ENCODE peak calls at places on chromosomes 1 and 21, in eight cellular contexts. One of them, this sample, is unnamed.

GRCh38 chr1:44713321-44713781 is 17.6 kb downstream of the RNU5D-1 start:
- DNase-seq in GM23248: no peak
- DNase-seq in activated naive CD8-positive, alpha-beta T cell treated with anti-CD3 and anti-CD28 coated beads, Interleukin-2, amount 50 U/mL, for 24 hours: no peak
- DNase-seq in effector memory CD8-positive, alpha-beta T cell: no peak
- DNase-seq in COR-L47: no peak
- DNase-seq in EL: no peak
- DNase-seq in midbrain: no peak
- DNase-seq in activated CD4-positive, alpha-beta T cell treated with anti-CD3 and anti-CD28 coated beads, Interleukin-2, amount 50 U/mL, for 48 hours: no peak
- DNase-seq in this sample: no peak

GRCh38 chr1:155037043-155037442 is 3.4 kb downstream of the DCST1 start:
- DNase-seq in midbrain: no peak
- DNase-seq in activated CD4-positive, alpha-beta T cell treated with anti-CD3 and anti-CD28 coated beads, Interleukin-2, amount 50 U/mL, for 48 hours: no peak
- DNase-seq in effector memory CD8-positive, alpha-beta T cell: no peak
- DNase-seq in activated naive CD8-positive, alpha-beta T cell treated with anti-CD3 and anti-CD28 coated beads, Interleukin-2, amount 50 U/mL, for 24 hours: no peak
- DNase-seq in GM23248: no peak
- DNase-seq in EL: no peak
- DNase-seq in COR-L47: no peak
- DNase-seq in this sample: no peak

GRCh38 chr1:200771625-200772555 is 33.2 kb downstream of the CAMSAP2 start:
- DNase-seq in COR-L47: no peak
- DNase-seq in activated CD4-positive, alpha-beta T cell treated with anti-CD3 and anti-CD28 coated beads, Interleukin-2, amount 50 U/mL, for 48 hours: no peak
- DNase-seq in EL: no peak
- DNase-seq in effector memory CD8-positive, alpha-beta T cell: no peak
- DNase-seq in activated naive CD8-positive, alpha-beta T cell treated with anti-CD3 and anti-CD28 coated beads, Interleukin-2, amount 50 U/mL, for 24 hours: no peak
- DNase-seq in midbrain: no peak
- DNase-seq in GM23248: no peak
- DNase-seq in this sample: no peak

GRCh38 chr21:33241846-33242245 is 12.1 kb downstream of the IFNAR2 start:
- DNase-seq in activated naive CD8-positive, alpha-beta T cell treated with anti-CD3 and anti-CD28 coated beads, Interleukin-2, amount 50 U/mL, for 24 hours: no peak
- DNase-seq in GM23248: no peak
- DNase-seq in effector memory CD8-positive, alpha-beta T cell: no peak
- DNase-seq in COR-L47: no peak
- DNase-seq in activated CD4-positive, alpha-beta T cell treated with anti-CD3 and anti-CD28 coated beads, Interleukin-2, amount 50 U/mL, for 48 hours: no peak
- DNase-seq in midbrain: no peak
- DNase-seq in EL: no peak
- DNase-seq in this sample: no peak

GRCh38 chr1:116518400-116518799 is 52.4 kb downstream of the CD58 start:
- DNase-seq in effector memory CD8-positive, alpha-beta T cell: no peak
- DNase-seq in EL: no peak
- DNase-seq in GM23248: no peak
- DNase-seq in activated naive CD8-positive, alpha-beta T cell treated with anti-CD3 and anti-CD28 coated beads, Interleukin-2, amount 50 U/mL, for 24 hours: no peak
- DNase-seq in midbrain: no peak
- DNase-seq in COR-L47: no peak
- DNase-seq in activated CD4-positive, alpha-beta T cell treated with anti-CD3 and anti-CD28 coated beads, Interleukin-2, amount 50 U/mL, for 48 hours: no peak
- DNase-seq in this sample: no peak

GRCh38 chr1:182301467-182302198 is 90.0 kb downstream of the GLUL start:
- DNase-seq in EL: no peak
- DNase-seq in GM23248: peak
- DNase-seq in midbrain: peak
- DNase-seq in activated CD4-positive, alpha-beta T cell treated with anti-CD3 and anti-CD28 coated beads, Interleukin-2, amount 50 U/mL, for 48 hours: peak
- DNase-seq in effector memory CD8-positive, alpha-beta T cell: no peak
- DNase-seq in activated naive CD8-positive, alpha-beta T cell treated with anti-CD3 and anti-CD28 coated beads, Interleukin-2, amount 50 U/mL, for 24 hours: peak
- DNase-seq in COR-L47: no peak
- DNase-seq in this sample: peak

GRCh38 chr1:84348240-84348555 is 46.7 kb downstream of the SAMD13 start:
- DNase-seq in midbrain: no peak
- DNase-seq in activated naive CD8-positive, alpha-beta T cell treated with anti-CD3 and anti-CD28 coated beads, Interleukin-2, amount 50 U/mL, for 24 hours: no peak
- DNase-seq in effector memory CD8-positive, alpha-beta T cell: no peak
- DNase-seq in EL: no peak
- DNase-seq in activated CD4-positive, alpha-beta T cell treated with anti-CD3 and anti-CD28 coated beads, Interleukin-2, amount 50 U/mL, for 48 hours: no peak
- DNase-seq in COR-L47: no peak
- DNase-seq in GM23248: peak
- DNase-seq in this sample: no peak

GRCh38 chr1:152410599-152410998 is 3.5 kb downstream of the CRNN start:
- DNase-seq in activated naive CD8-positive, alpha-beta T cell treated with anti-CD3 and anti-CD28 coated beads, Interleukin-2, amount 50 U/mL, for 24 hours: no peak
- DNase-seq in midbrain: no peak
- DNase-seq in COR-L47: no peak
- DNase-seq in EL: peak
- DNase-seq in GM23248: peak
- DNase-seq in activated CD4-positive, alpha-beta T cell treated with anti-CD3 and anti-CD28 coated beads, Interleukin-2, amount 50 U/mL, for 48 hours: no peak
- DNase-seq in effector memory CD8-positive, alpha-beta T cell: no peak
- DNase-seq in this sample: peak

GRCh38 chr1:53122847-53123461 is 19.5 kb downstream of the SLC1A7 start:
- DNase-seq in effector memory CD8-positive, alpha-beta T cell: no peak
- DNase-seq in EL: no peak
- DNase-seq in COR-L47: no peak
- DNase-seq in GM23248: peak
- DNase-seq in activated CD4-positive, alpha-beta T cell treated with anti-CD3 and anti-CD28 coated beads, Interleukin-2, amount 50 U/mL, for 48 hours: no peak
- DNase-seq in activated naive CD8-positive, alpha-beta T cell treated with anti-CD3 and anti-CD28 coated beads, Interleukin-2, amount 50 U/mL, for 24 hours: no peak
- DNase-seq in midbrain: no peak
- DNase-seq in this sample: no peak

GRCh38 chr1:157932082-157932481 is 61.4 kb upstream of the KIRREL1 start:
- DNase-seq in activated CD4-positive, alpha-beta T cell treated with anti-CD3 and anti-CD28 coated beads, Interleukin-2, amount 50 U/mL, for 48 hours: no peak
- DNase-seq in EL: peak
- DNase-seq in COR-L47: no peak
- DNase-seq in GM23248: peak
- DNase-seq in midbrain: no peak
- DNase-seq in activated naive CD8-positive, alpha-beta T cell treated with anti-CD3 and anti-CD28 coated beads, Interleukin-2, amount 50 U/mL, for 24 hours: no peak
- DNase-seq in effector memory CD8-positive, alpha-beta T cell: no peak
- DNase-seq in this sample: peak

GRCh38 chr1:74733616-74734484 is 898 bp downstream of the TYW3 start:
- DNase-seq in activated naive CD8-positive, alpha-beta T cell treated with anti-CD3 and anti-CD28 coated beads, Interleukin-2, amount 50 U/mL, for 24 hours: peak
- DNase-seq in COR-L47: peak
- DNase-seq in activated CD4-positive, alpha-beta T cell treated with anti-CD3 and anti-CD28 coated beads, Interleukin-2, amount 50 U/mL, for 48 hours: peak
- DNase-seq in midbrain: peak
- DNase-seq in GM23248: peak
- DNase-seq in effector memory CD8-positive, alpha-beta T cell: peak
- DNase-seq in EL: peak
- DNase-seq in this sample: peak

GRCh38 chr1:178518894-178519293 is 6.0 kb downstream of the TEX35 start:
- DNase-seq in effector memory CD8-positive, alpha-beta T cell: no peak
- DNase-seq in activated CD4-positive, alpha-beta T cell treated with anti-CD3 and anti-CD28 coated beads, Interleukin-2, amount 50 U/mL, for 48 hours: no peak
- DNase-seq in activated naive CD8-positive, alpha-beta T cell treated with anti-CD3 and anti-CD28 coated beads, Interleukin-2, amount 50 U/mL, for 24 hours: no peak
- DNase-seq in midbrain: no peak
- DNase-seq in COR-L47: peak
- DNase-seq in EL: no peak
- DNase-seq in GM23248: no peak
- DNase-seq in this sample: no peak

GRCh38 chr1:26493905-26494304 is 21.7 kb downstream of the HMGN2 start:
- DNase-seq in COR-L47: no peak
- DNase-seq in GM23248: no peak
- DNase-seq in activated naive CD8-positive, alpha-beta T cell treated with anti-CD3 and anti-CD28 coated beads, Interleukin-2, amount 50 U/mL, for 24 hours: no peak
- DNase-seq in midbrain: no peak
- DNase-seq in activated CD4-positive, alpha-beta T cell treated with anti-CD3 and anti-CD28 coated beads, Interleukin-2, amount 50 U/mL, for 48 hours: no peak
- DNase-seq in EL: no peak
- DNase-seq in effector memory CD8-positive, alpha-beta T cell: no peak
- DNase-seq in this sample: no peak

GRCh38 chr1:91307784-91308409 is 96.7 kb downstream of the HFM1 start:
- DNase-seq in GM23248: no peak
- DNase-seq in effector memory CD8-positive, alpha-beta T cell: no peak
- DNase-seq in EL: no peak
- DNase-seq in activated CD4-positive, alpha-beta T cell treated with anti-CD3 and anti-CD28 coated beads, Interleukin-2, amount 50 U/mL, for 48 hours: no peak
- DNase-seq in activated naive CD8-positive, alpha-beta T cell treated with anti-CD3 and anti-CD28 coated beads, Interleukin-2, amount 50 U/mL, for 24 hours: no peak
- DNase-seq in midbrain: no peak
- DNase-seq in COR-L47: no peak
- DNase-seq in this sample: no peak

GRCh38 chr1:119006406-119007279 is 18.5 kb upstream of the TBX15 start:
- DNase-seq in activated naive CD8-positive, alpha-beta T cell treated with anti-CD3 and anti-CD28 coated beads, Interleukin-2, amount 50 U/mL, for 24 hours: no peak
- DNase-seq in midbrain: no peak
- DNase-seq in COR-L47: no peak
- DNase-seq in effector memory CD8-positive, alpha-beta T cell: no peak
- DNase-seq in EL: no peak
- DNase-seq in GM23248: no peak
- DNase-seq in activated CD4-positive, alpha-beta T cell treated with anti-CD3 and anti-CD28 coated beads, Interleukin-2, amount 50 U/mL, for 48 hours: no peak
- DNase-seq in this sample: no peak

GRCh38 chr1:224922404-224923164 is 6.9 kb upstream of the DNAH14 start:
- DNase-seq in effector memory CD8-positive, alpha-beta T cell: no peak
- DNase-seq in activated naive CD8-positive, alpha-beta T cell treated with anti-CD3 and anti-CD28 coated beads, Interleukin-2, amount 50 U/mL, for 24 hours: no peak
- DNase-seq in midbrain: peak
- DNase-seq in activated CD4-positive, alpha-beta T cell treated with anti-CD3 and anti-CD28 coated beads, Interleukin-2, amount 50 U/mL, for 48 hours: no peak
- DNase-seq in COR-L47: peak
- DNase-seq in EL: peak
- DNase-seq in GM23248: peak
- DNase-seq in this sample: peak

GRCh38 chr1:58722967-58723366 is 23.1 kb upstream of the MYSM1 start:
- DNase-seq in COR-L47: no peak
- DNase-seq in EL: peak
- DNase-seq in activated naive CD8-positive, alpha-beta T cell treated with anti-CD3 and anti-CD28 coated beads, Interleukin-2, amount 50 U/mL, for 24 hours: no peak
- DNase-seq in activated CD4-positive, alpha-beta T cell treated with anti-CD3 and anti-CD28 coated beads, Interleukin-2, amount 50 U/mL, for 48 hours: no peak
- DNase-seq in effector memory CD8-positive, alpha-beta T cell: no peak
- DNase-seq in GM23248: peak
- DNase-seq in midbrain: no peak
- DNase-seq in this sample: no peak

GRCh38 chr1:153774036-153774435 is 1.2 kb upstream of the SLC27A3 start:
- DNase-seq in EL: no peak
- DNase-seq in GM23248: peak
- DNase-seq in activated naive CD8-positive, alpha-beta T cell treated with anti-CD3 and anti-CD28 coated beads, Interleukin-2, amount 50 U/mL, for 24 hours: no peak
- DNase-seq in activated CD4-positive, alpha-beta T cell treated with anti-CD3 and anti-CD28 coated beads, Interleukin-2, amount 50 U/mL, for 48 hours: no peak
- DNase-seq in effector memory CD8-positive, alpha-beta T cell: no peak
- DNase-seq in midbrain: no peak
- DNase-seq in COR-L47: no peak
- DNase-seq in this sample: no peak

GRCh38 chr1:973459-974292 is 7.4 kb downstream of the PLEKHN1 start:
- DNase-seq in activated CD4-positive, alpha-beta T cell treated with anti-CD3 and anti-CD28 coated beads, Interleukin-2, amount 50 U/mL, for 48 hours: no peak
- DNase-seq in midbrain: no peak
- DNase-seq in GM23248: no peak
- DNase-seq in EL: no peak
- DNase-seq in COR-L47: no peak
- DNase-seq in effector memory CD8-positive, alpha-beta T cell: no peak
- DNase-seq in activated naive CD8-positive, alpha-beta T cell treated with anti-CD3 and anti-CD28 coated beads, Interleukin-2, amount 50 U/mL, for 24 hours: no peak
- DNase-seq in this sample: no peak

GRCh38 chr21:41883582-41883981 is 4.4 kb upstream of the PRDM15 start:
- DNase-seq in effector memory CD8-positive, alpha-beta T cell: no peak
- DNase-seq in midbrain: no peak
- DNase-seq in EL: no peak
- DNase-seq in activated naive CD8-positive, alpha-beta T cell treated with anti-CD3 and anti-CD28 coated beads, Interleukin-2, amount 50 U/mL, for 24 hours: no peak
- DNase-seq in COR-L47: no peak
- DNase-seq in GM23248: peak
- DNase-seq in activated CD4-positive, alpha-beta T cell treated with anti-CD3 and anti-CD28 coated beads, Interleukin-2, amount 50 U/mL, for 48 hours: no peak
- DNase-seq in this sample: no peak

GRCh38 chr1:32939655-32940371 is 24.8 kb downstream of the RNF19B start:
- DNase-seq in midbrain: peak
- DNase-seq in activated naive CD8-positive, alpha-beta T cell treated with anti-CD3 and anti-CD28 coated beads, Interleukin-2, amount 50 U/mL, for 24 hours: no peak
- DNase-seq in effector memory CD8-positive, alpha-beta T cell: no peak
- DNase-seq in EL: peak
- DNase-seq in COR-L47: no peak
- DNase-seq in GM23248: peak
- DNase-seq in activated CD4-positive, alpha-beta T cell treated with anti-CD3 and anti-CD28 coated beads, Interleukin-2, amount 50 U/mL, for 48 hours: peak
- DNase-seq in this sample: peak

GRCh38 chr1:198168180-198168579 is 11.4 kb downstream of the NEK7 start:
- DNase-seq in effector memory CD8-positive, alpha-beta T cell: no peak
- DNase-seq in COR-L47: no peak
- DNase-seq in midbrain: no peak
- DNase-seq in activated CD4-positive, alpha-beta T cell treated with anti-CD3 and anti-CD28 coated beads, Interleukin-2, amount 50 U/mL, for 48 hours: no peak
- DNase-seq in EL: peak
- DNase-seq in GM23248: peak
- DNase-seq in activated naive CD8-positive, alpha-beta T cell treated with anti-CD3 and anti-CD28 coated beads, Interleukin-2, amount 50 U/mL, for 24 hours: no peak
- DNase-seq in this sample: peak

GRCh38 chr1:198125995-198126758 is 30.6 kb upstream of the NEK7 start:
- DNase-seq in effector memory CD8-positive, alpha-beta T cell: no peak
- DNase-seq in GM23248: peak
- DNase-seq in COR-L47: no peak
- DNase-seq in activated naive CD8-positive, alpha-beta T cell treated with anti-CD3 and anti-CD28 coated beads, Interleukin-2, amount 50 U/mL, for 24 hours: no peak
- DNase-seq in midbrain: no peak
- DNase-seq in activated CD4-positive, alpha-beta T cell treated with anti-CD3 and anti-CD28 coated beads, Interleukin-2, amount 50 U/mL, for 48 hours: no peak
- DNase-seq in EL: peak
- DNase-seq in this sample: peak

GRCh38 chr1:234276389-234276788 is 96.9 kb upstream of the COA6 start:
- DNase-seq in activated naive CD8-positive, alpha-beta T cell treated with anti-CD3 and anti-CD28 coated beads, Interleukin-2, amount 50 U/mL, for 24 hours: no peak
- DNase-seq in COR-L47: peak
- DNase-seq in EL: no peak
- DNase-seq in activated CD4-positive, alpha-beta T cell treated with anti-CD3 and anti-CD28 coated beads, Interleukin-2, amount 50 U/mL, for 48 hours: no peak
- DNase-seq in midbrain: no peak
- DNase-seq in effector memory CD8-positive, alpha-beta T cell: no peak
- DNase-seq in GM23248: no peak
- DNase-seq in this sample: no peak

GRCh38 chr1:2238361-2239055 is 10.4 kb downstream of the SKI start:
- DNase-seq in activated naive CD8-positive, alpha-beta T cell treated with anti-CD3 and anti-CD28 coated beads, Interleukin-2, amount 50 U/mL, for 24 hours: no peak
- DNase-seq in GM23248: no peak
- DNase-seq in EL: no peak
- DNase-seq in effector memory CD8-positive, alpha-beta T cell: no peak
- DNase-seq in COR-L47: no peak
- DNase-seq in midbrain: no peak
- DNase-seq in activated CD4-positive, alpha-beta T cell treated with anti-CD3 and anti-CD28 coated beads, Interleukin-2, amount 50 U/mL, for 48 hours: no peak
- DNase-seq in this sample: no peak

GRCh38 chr1:175481126-175482071 is 262.0 kb downstream of the TNR start:
- DNase-seq in activated CD4-positive, alpha-beta T cell treated with anti-CD3 and anti-CD28 coated beads, Interleukin-2, amount 50 U/mL, for 48 hours: no peak
- DNase-seq in EL: peak
- DNase-seq in effector memory CD8-positive, alpha-beta T cell: no peak
- DNase-seq in activated naive CD8-positive, alpha-beta T cell treated with anti-CD3 and anti-CD28 coated beads, Interleukin-2, amount 50 U/mL, for 24 hours: no peak
- DNase-seq in midbrain: peak
- DNase-seq in GM23248: peak
- DNase-seq in COR-L47: no peak
- DNase-seq in this sample: peak

GRCh38 chr21:46207006-46207919 is 21.3 kb downstream of the LSS start:
- DNase-seq in GM23248: no peak
- DNase-seq in activated naive CD8-positive, alpha-beta T cell treated with anti-CD3 and anti-CD28 coated beads, Interleukin-2, amount 50 U/mL, for 24 hours: no peak
- DNase-seq in midbrain: no peak
- DNase-seq in EL: no peak
- DNase-seq in activated CD4-positive, alpha-beta T cell treated with anti-CD3 and anti-CD28 coated beads, Interleukin-2, amount 50 U/mL, for 48 hours: no peak
- DNase-seq in effector memory CD8-positive, alpha-beta T cell: no peak
- DNase-seq in COR-L47: no peak
- DNase-seq in this sample: no peak

GRCh38 chr1:12314328-12314903 is 84.6 kb downstream of the VPS13D start:
- DNase-seq in COR-L47: peak
- DNase-seq in EL: peak
- DNase-seq in activated CD4-positive, alpha-beta T cell treated with anti-CD3 and anti-CD28 coated beads, Interleukin-2, amount 50 U/mL, for 48 hours: no peak
- DNase-seq in midbrain: no peak
- DNase-seq in GM23248: peak
- DNase-seq in activated naive CD8-positive, alpha-beta T cell treated with anti-CD3 and anti-CD28 coated beads, Interleukin-2, amount 50 U/mL, for 24 hours: no peak
- DNase-seq in effector memory CD8-positive, alpha-beta T cell: no peak
- DNase-seq in this sample: peak

GRCh38 chr21:16517380-16517779 is 787.6 kb downstream of the USP25 start:
- DNase-seq in activated naive CD8-positive, alpha-beta T cell treated with anti-CD3 and anti-CD28 coated beads, Interleukin-2, amount 50 U/mL, for 24 hours: no peak
- DNase-seq in effector memory CD8-positive, alpha-beta T cell: no peak
- DNase-seq in COR-L47: no peak
- DNase-seq in GM23248: peak
- DNase-seq in EL: no peak
- DNase-seq in activated CD4-positive, alpha-beta T cell treated with anti-CD3 and anti-CD28 coated beads, Interleukin-2, amount 50 U/mL, for 48 hours: no peak
- DNase-seq in midbrain: no peak
- DNase-seq in this sample: no peak

GRCh38 chr1:184624626-184625025 is 130.0 kb downstream of the EDEM3 start:
- DNase-seq in GM23248: peak
- DNase-seq in midbrain: no peak
- DNase-seq in effector memory CD8-positive, alpha-beta T cell: no peak
- DNase-seq in activated naive CD8-positive, alpha-beta T cell treated with anti-CD3 and anti-CD28 coated beads, Interleukin-2, amount 50 U/mL, for 24 hours: no peak
- DNase-seq in activated CD4-positive, alpha-beta T cell treated with anti-CD3 and anti-CD28 coated beads, Interleukin-2, amount 50 U/mL, for 48 hours: no peak
- DNase-seq in EL: peak
- DNase-seq in COR-L47: no peak
- DNase-seq in this sample: no peak

GRCh38 chr1:205777994-205778393 is 2.7 kb upstream of the RAB29 start:
- DNase-seq in activated CD4-positive, alpha-beta T cell treated with anti-CD3 and anti-CD28 coated beads, Interleukin-2, amount 50 U/mL, for 48 hours: no peak
- DNase-seq in midbrain: no peak
- DNase-seq in effector memory CD8-positive, alpha-beta T cell: no peak
- DNase-seq in GM23248: no peak
- DNase-seq in activated naive CD8-positive, alpha-beta T cell treated with anti-CD3 and anti-CD28 coated beads, Interleukin-2, amount 50 U/mL, for 24 hours: no peak
- DNase-seq in COR-L47: no peak
- DNase-seq in EL: no peak
- DNase-seq in this sample: no peak

GRCh38 chr1:115261511-115261910 is 76.5 kb downstream of the NGF start:
- DNase-seq in midbrain: no peak
- DNase-seq in GM23248: no peak
- DNase-seq in effector memory CD8-positive, alpha-beta T cell: no peak
- DNase-seq in COR-L47: no peak
- DNase-seq in EL: no peak
- DNase-seq in activated naive CD8-positive, alpha-beta T cell treated with anti-CD3 and anti-CD28 coated beads, Interleukin-2, amount 50 U/mL, for 24 hours: no peak
- DNase-seq in activated CD4-positive, alpha-beta T cell treated with anti-CD3 and anti-CD28 coated beads, Interleukin-2, amount 50 U/mL, for 48 hours: no peak
- DNase-seq in this sample: no peak